ENCODE peak calls at places on chromosomes 6 and 20, in eight cellular contexts. O is GM12891; X is NCI-H1092 treated with DMSO at 0.1 percent for 48 hours; S is AG20443; T is pons; H is activated naive CD8-positive, alpha-beta T cell treated with anti-CD3 and anti-CD28 coated beads, Interleukin-2, amount 50 U/mL, for 24 hours; R is left ventricle myocardium inferior; V is stimulated activated CD4-positive, alpha-beta T cell treated with anti-CD3 and anti-CD28 coated beads, Interleukin-1b, Interleukin-23, amount 100 ng/mL, for 4 hours. Z is an unnamed sample.

GRCh38 chr6:138240476-138241245 is 22.4 kb upstream of the PBOV1 start:
- DNase-seq in O (no peak), V (no peak), X (no peak), R (no peak), T (no peak), S (no peak), H (no peak), Z (no peak)

GRCh38 chr6:144330588-144330987 is 45.5 kb downstream of the UTRN start:
- DNase-seq in X (no peak), V (no peak), O (no peak), S (no peak), R (no peak), T (no peak), H (no peak), Z (no peak)

GRCh38 chr6:165557674-165558073 is 105.4 kb downstream of the PDE10A start:
- DNase-seq in R (no peak), O (no peak), V (no peak), H (no peak), S (no peak), T (no peak), X (no peak), Z (no peak)

GRCh38 chr6:139698526-139699182 is 324.2 kb upstream of the CITED2 start:
- DNase-seq in H (no peak), R (no peak), V (no peak), X (no peak), T (no peak), S (no peak), O (no peak), Z (no peak)

GRCh38 chr6:22956029-22956715 is 386.8 kb downstream of the HDGFL1 start:
- DNase-seq in O (no peak), R (no peak), V (no peak), T (no peak), H (no peak), S (no peak), X (peak; percentile 58), Z (no peak)

GRCh38 chr6:34489229-34489805 is 23.4 kb downstream of the PACSIN1 start:
- DNase-seq in O (no peak), S (no peak), V (no peak), H (no peak), X (no peak), R (no peak), T (no peak), Z (no peak)

GRCh38 chr6:114194362-114195343 is 148.2 kb downstream of the HS3ST5 start:
- DNase-seq in R (no peak), S (peak; percentile 51), T (no peak), H (no peak), O (no peak), V (no peak), X (no peak), Z (peak; percentile 26)

GRCh38 chr20:35111141-35111888 is 18.7 kb upstream of the TRPC4AP start:
- DNase-seq in S (peak; percentile 90), O (no peak), V (no peak), H (no peak), X (no peak), T (no peak), R (no peak), Z (no peak)

GRCh38 chr6:113529191-113529590 is 328.0 kb upstream of the MARCKS start:
- DNase-seq in X (no peak), T (no peak), R (no peak), O (no peak), H (no peak), S (peak; percentile 19), V (no peak), Z (no peak)

GRCh38 chr20:13099676-13100075 is 90.9 kb downstream of the SPTLC3 start:
- DNase-seq in T (no peak), X (no peak), S (no peak), H (no peak), V (no peak), O (no peak), R (no peak), Z (no peak)

GRCh38 chr20:32569380-32570305 is 15.5 kb downstream of the NOL4L start:
- DNase-seq in O (no peak), R (no peak), H (no peak), S (no peak), X (no peak), T (no peak), V (no peak), Z (no peak)

GRCh38 chr6:11366934-11367637 is 134.6 kb upstream of the NEDD9 start:
- DNase-seq in S (peak; percentile 31), V (no peak), O (no peak), T (no peak), H (no peak), R (no peak), X (no peak), Z (no peak)

GRCh38 chr6:72826744-72827438 is 205.0 kb downstream of the KCNQ5 start:
- DNase-seq in O (no peak), R (no peak), T (no peak), X (no peak), V (no peak), S (no peak), H (no peak), Z (no peak)

GRCh38 chr6:36555750-36556252 is 8.5 kb upstream of the STK38 start:
- DNase-seq in R (no peak), O (no peak), H (no peak), V (no peak), T (no peak), X (no peak), S (no peak), Z (no peak)

GRCh38 chr6:15244605-15245360 is 1.1 kb upstream of the JARID2 start:
- DNase-seq in O (no peak), H (peak; percentile 58), T (peak; percentile 64), S (peak; percentile 83), V (no peak), R (peak; percentile 88), X (no peak), Z (peak; percentile 89)

GRCh38 chr6:39280247-39280731 is 33.9 kb downstream of the KCNK17 start:
- DNase-seq in V (no peak), R (no peak), O (no peak), H (no peak), S (peak; percentile 38), X (no peak), T (no peak), Z (no peak)

GRCh38 chr6:9659848-9660247 is 755.0 kb downstream of the TFAP2A start:
- DNase-seq in T (peak; percentile 5), X (no peak), H (no peak), S (no peak), R (no peak), O (no peak), V (no peak), Z (no peak)

GRCh38 chr6:106180208-106180607 is 94.1 kb downstream of the PRDM1 start:
- DNase-seq in H (no peak), S (no peak), R (no peak), O (no peak), T (no peak), V (no peak), X (no peak), Z (no peak)

GRCh38 chr6:26032387-26033131 is 54.7 kb upstream of the HFE start:
- DNase-seq in V (no peak), R (no peak), S (peak; percentile 18), X (peak; percentile 35), T (no peak), H (peak; percentile 41), O (no peak), Z (no peak)

GRCh38 chr6:78093861-78094360 is 441.1 kb downstream of the MEI4 start:
- DNase-seq in X (no peak), S (no peak), T (no peak), O (no peak), R (no peak), H (no peak), V (no peak), Z (no peak)

GRCh38 chr20:51462566-51463276 is 79.8 kb downstream of the NFATC2 start:
- DNase-seq in V (no peak), H (no peak), R (peak; percentile 86), S (peak; percentile 89), X (peak; percentile 40), O (no peak), T (peak; percentile 67), Z (peak; percentile 85)

GRCh38 chr20:61896058-61896961 is 169.4 kb downstream of the TAF4 start:
- DNase-seq in R (peak; percentile 22), S (peak; percentile 91), H (peak; percentile 16), O (peak; percentile 92), V (peak; percentile 13), X (peak; percentile 55), T (peak; percentile 56), Z (no peak)

GRCh38 chr20:57160985-57161384 is 105.5 kb downstream of the BMP7 start:
- DNase-seq in V (no peak), X (no peak), R (no peak), S (no peak), T (no peak), H (no peak), O (no peak), Z (no peak)

GRCh38 chr6:169490830-169491229 is 211.0 kb downstream of the WDR27 start:
- DNase-seq in T (no peak), H (no peak), S (peak; percentile 24), O (no peak), X (no peak), R (no peak), V (no peak), Z (no peak)

GRCh38 chr6:217048-217659 is 75.1 kb upstream of the DUSP22 start:
- DNase-seq in O (no peak), R (no peak), T (no peak), X (no peak), V (no peak), H (peak; percentile 64), S (no peak), Z (no peak)

GRCh38 chr6:27133281-27134227 is 113.9 kb upstream of the PRSS16 start:
- DNase-seq in V (peak; percentile 43), R (peak; percentile 54), T (no peak), O (no peak), H (peak; percentile 79), X (peak; percentile 45), S (peak; percentile 42), Z (peak; percentile 38)

GRCh38 chr6:90194371-90194841 is 102.2 kb downstream of the BACH2 start:
- DNase-seq in V (no peak), X (no peak), H (no peak), S (peak; percentile 68), T (no peak), R (no peak), O (no peak), Z (no peak)